ENCODE peak calls at places on chromosomes 11 and 22, in seven cellular contexts. R, V, B, O, G, T and L are unnamed samples.

GRCh38 chr22:39299829-39300178 is 19.6 kb downstream of the RPL3 start:
- DNase-seq in R (peak; percentile 65), G (peak; percentile 56), V (peak; percentile 22), T (no peak), O (no peak), B (no peak), L (no peak)

GRCh38 chr22:22735695-22736611 is 91.5 kb downstream of the GGTLC2 start:
- DNase-seq in B (no peak), T (no peak), V (no peak), R (no peak), O (no peak), G (no peak), L (no peak)

GRCh38 chr11:65844231-65844872 is 10.6 kb downstream of the SNX32 start:
- DNase-seq in T (no peak), O (no peak), R (no peak), V (no peak), B (no peak), G (no peak), L (no peak)

GRCh38 chr22:33923660-33924246 is 3.5 kb upstream of the LARGE1 start:
- DNase-seq in V (peak; percentile 44), B (peak; percentile 74), R (peak; percentile 87), T (peak; percentile 59), O (peak; percentile 84), G (peak; percentile 73), L (peak; percentile 28)

GRCh38 chr11:93921695-93922468 is 71.5 kb upstream of the VSTM5 start:
- DNase-seq in V (peak; percentile 32), G (peak; percentile 68), T (peak; percentile 64), R (peak; percentile 30), O (peak; percentile 74), B (peak; percentile 72), L (peak; percentile 59)

GRCh38 chr11:115672999-115673411 is 168.8 kb upstream of the CADM1 start:
- DNase-seq in G (peak; percentile 48), B (peak; percentile 73), R (no peak), V (no peak), T (peak; percentile 83), O (peak; percentile 35), L (no peak)

GRCh38 chr11:105429421-105429965 is 180.4 kb upstream of the GRIA4 start:
- DNase-seq in V (no peak), B (no peak), O (no peak), T (no peak), G (no peak), R (no peak), L (no peak)

GRCh38 chr22:22578702-22579424 is 19.8 kb upstream of the PRAME start:
- DNase-seq in G (peak; percentile 14), R (no peak), V (no peak), O (peak; percentile 74), B (peak; percentile 39), T (peak; percentile 22), L (no peak)

GRCh38 chr11:68032997-68033707 is 2.7 kb downstream of the NDUFS8 start:
- DNase-seq in B (no peak), R (no peak), O (no peak), G (no peak), T (no peak), V (no peak), L (no peak)

GRCh38 chr11:116224154-116224888 is 548.5 kb downstream of the BUD13 start:
- DNase-seq in T (peak; percentile 21), R (peak; percentile 45), G (peak; percentile 33), O (peak; percentile 55), B (peak; percentile 22), V (peak; percentile 11), L (peak; percentile 34)

GRCh38 chr22:25388866-25389540 is 169.6 kb downstream of the CRYBB2 start:
- DNase-seq in V (no peak), R (peak; percentile 17), B (no peak), G (no peak), O (no peak), T (no peak), L (no peak)

GRCh38 chr22:50444663-50445062 is 30.2 kb downstream of the SBF1 start:
- DNase-seq in B (peak; percentile 78), O (peak; percentile 86), V (peak; percentile 44), G (peak; percentile 73), R (no peak), T (peak; percentile 77), L (peak; percentile 62)

GRCh38 chr22:21587803-21588611 is 20.5 kb downstream of the UBE2L3 start:
- DNase-seq in T (peak; percentile 78), G (peak; percentile 66), V (no peak), B (peak; percentile 67), O (no peak), R (peak; percentile 76), L (no peak)

GRCh38 chr11:83115551-83115950 is 41.4 kb upstream of the PCF11 start:
- DNase-seq in O (no peak), R (no peak), V (no peak), B (no peak), T (peak; percentile 3), G (peak; percentile 49), L (no peak)

GRCh38 chr11:61635304-61635703 is 44.9 kb upstream of the DAGLA start:
- DNase-seq in V (no peak), R (no peak), O (no peak), T (no peak), G (no peak), B (no peak), L (no peak)

GRCh38 chr11:114745150-114745671 is 66.9 kb downstream of the NXPE2 start:
- DNase-seq in G (no peak), V (no peak), B (no peak), O (no peak), T (no peak), R (no peak), L (no peak)

GRCh38 chr11:35746356-35747153 is 84.0 kb downstream of the TRIM44 start:
- DNase-seq in O (peak; percentile 13), B (peak; percentile 41), G (peak; percentile 7), V (no peak), R (no peak), T (no peak), L (no peak)

GRCh38 chr11:47716692-47717091 is 1.5 kb upstream of the AGBL2 start:
- DNase-seq in G (no peak), B (no peak), R (peak; percentile 44), V (no peak), O (no peak), T (no peak), L (no peak)

DNA sequence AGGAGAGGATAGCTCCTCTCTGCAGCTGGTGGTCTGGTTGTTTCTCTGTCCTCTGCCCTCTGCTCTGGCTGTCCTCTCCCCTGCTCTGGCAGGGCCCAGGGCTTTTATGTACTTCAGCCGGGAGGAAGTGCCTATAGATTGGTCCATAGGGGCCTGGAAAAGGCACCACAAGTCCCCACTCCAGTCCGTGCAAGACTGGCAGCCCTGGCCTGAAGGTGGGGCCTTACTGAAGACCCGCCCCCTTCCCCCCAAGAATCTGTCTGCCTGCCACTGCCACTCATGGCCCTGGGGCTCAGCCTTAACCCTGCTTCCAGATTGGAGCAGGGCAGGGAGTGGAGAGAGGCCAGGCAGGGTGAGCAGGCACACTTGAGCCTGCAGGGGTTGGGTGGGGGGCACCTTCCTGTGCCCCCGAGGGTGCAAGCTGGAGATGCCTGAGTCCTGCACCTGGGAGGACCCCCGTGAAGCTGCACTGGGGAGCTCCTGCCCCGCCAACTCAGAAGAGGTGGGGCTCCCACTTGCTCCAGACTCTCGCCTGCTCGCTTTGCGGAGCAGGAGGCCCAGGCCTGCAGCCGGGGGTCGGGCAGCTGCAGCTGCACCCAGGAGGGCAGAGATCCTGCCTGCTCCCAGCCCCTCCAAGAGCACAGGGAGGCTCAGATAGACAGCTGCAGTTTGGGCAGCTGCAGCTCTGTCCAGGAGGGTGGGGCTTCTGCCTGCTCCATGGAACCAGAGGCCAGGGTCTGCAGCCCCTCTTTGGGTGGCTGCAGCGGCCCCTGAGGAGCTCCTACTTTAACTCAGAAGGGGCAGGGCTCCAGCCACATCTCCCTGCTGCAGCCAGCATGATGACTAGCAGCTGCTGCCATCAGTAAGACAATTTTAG is 51.0 kb upstream of the SC5D start:
- DNase-seq in V (no peak), R (no peak), T (no peak), B (no peak), O (no peak), G (no peak), L (no peak)
- H2AFZ ChIP-seq in V (no peak overlapping the region), R (no peak overlapping the region), T (no peak overlapping the region), B (peak overlapping the region; percentile 51), O (no peak overlapping the region), G (peak overlapping the region; percentile 42), L (no peak overlapping the region)

DNA sequence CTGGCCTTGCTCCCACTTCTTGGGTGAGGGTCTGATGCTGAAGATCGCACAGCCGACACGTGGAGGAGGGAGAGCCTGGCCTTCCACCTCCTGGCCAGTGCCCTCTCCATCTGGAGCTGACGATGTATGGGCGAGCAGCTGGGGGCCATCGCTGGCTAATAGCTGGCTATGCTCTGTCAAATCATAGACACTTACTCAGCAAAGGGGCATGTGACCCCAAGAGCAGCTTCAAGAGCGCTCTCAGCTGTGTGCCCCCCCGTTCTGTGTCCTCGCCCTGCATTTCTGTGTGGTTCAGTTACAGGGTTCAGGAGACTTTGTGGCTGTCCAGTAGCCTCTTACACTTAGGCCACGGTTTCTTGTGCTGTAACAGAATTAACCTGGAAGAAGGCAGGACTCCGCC is 26.4 kb downstream of the FBLN1 start:
- DNase-seq in B (peak; percentile 72), T (no peak), R (no peak), G (no peak), O (no peak), V (no peak), L (no peak)
- H3K36me3 ChIP-seq in B (peaks cover 71% of the 10 kb centered on the region), T (peaks cover 8% of the 10 kb centered on the region), R (no peaks in the 10 kb centered on the region), G (peaks cover 74% of the 10 kb centered on the region), O (peaks cover 4% of the 10 kb centered on the region), V (peaks cover 16% of the 10 kb centered on the region), L (no peaks in the 10 kb centered on the region)

DNA sequence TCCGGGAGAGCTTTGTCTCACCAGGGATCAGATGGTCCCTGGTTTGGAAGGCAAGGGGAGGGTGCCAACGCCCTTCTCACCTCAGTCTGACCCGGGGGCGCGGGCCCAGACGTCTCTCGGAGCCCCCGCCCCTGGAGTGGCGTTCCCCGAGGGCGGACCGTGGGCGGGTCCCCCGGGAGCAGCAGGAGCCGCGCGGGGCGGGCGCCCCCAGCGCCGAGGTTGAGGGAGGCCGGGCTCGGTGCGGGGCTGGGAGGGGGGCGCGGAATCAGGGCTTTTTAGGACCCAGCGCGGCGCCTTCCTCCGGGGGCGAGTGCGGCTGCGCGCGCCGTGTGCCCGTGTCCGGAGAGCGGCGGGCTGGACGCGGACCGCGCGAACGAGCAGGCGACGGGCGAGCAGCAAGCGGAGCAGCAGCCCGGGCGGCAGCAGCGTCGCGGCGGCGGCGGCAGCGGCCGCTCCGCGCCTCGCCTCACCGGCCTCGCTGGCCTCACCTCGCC is at the start of gene KCNC1:
- DNase-seq in V (no peak), B (peak; percentile 34), G (peak; percentile 42), R (no peak), O (peak; percentile 67), T (peak; percentile 53), L (peak; percentile 27)
- H2AFZ ChIP-seq in V (no peak within 1 kb of the TSS), B (peak within 1 kb of the TSS; percentile 73), G (no peak within 1 kb of the TSS), R (no peak within 1 kb of the TSS), O (peak within 1 kb of the TSS; percentile 32), T (no peak within 1 kb of the TSS), L (no peak within 1 kb of the TSS)

GRCh38 chr22:41530612-41531421 is 13.5 kb downstream of the POLR3H start:
- DNase-seq in R (no peak), G (no peak), V (no peak), O (no peak), T (no peak), B (no peak), L (no peak)

GRCh38 chr22:41531422-41531727 is 12.9 kb downstream of the POLR3H start:
- DNase-seq in G (no peak), V (no peak), B (no peak), T (no peak), R (no peak), O (no peak), L (no peak)

GRCh38 chr22:41528132-41528766 is 16.0 kb downstream of the POLR3H start:
- DNase-seq in V (no peak), O (no peak), T (no peak), B (no peak), G (no peak), R (no peak), L (no peak)

GRCh38 chr22:41526802-41527799 is 17.2 kb downstream of the POLR3H start:
- DNase-seq in R (peak; percentile 60), V (peak; percentile 46), T (no peak), B (peak; percentile 25), O (peak; percentile 60), G (peak; percentile 40), L (no peak)

GRCh38 chr22:41528938-41529561 is 15.2 kb downstream of the POLR3H start:
- DNase-seq in R (no peak), V (no peak), B (no peak), G (no peak), T (no peak), O (no peak), L (no peak)
- H3K36me3 ChIP-seq in R (peaks cover 98% of the 10 kb centered on the region), V (peaks cover 41% of the 10 kb centered on the region), B (peaks cover 76% of the 10 kb centered on the region), G (peaks cover 95% of the 10 kb centered on the region), T (peaks cover 57% of the 10 kb centered on the region), O (peaks cover 7% of the 10 kb centered on the region), L (peaks cover 2% of the 10 kb centered on the region)